ENCODE peak calls at places on chromosomes 16 and 17, in five cellular contexts. V is colonic mucosa, B is prostate gland, C is sigmoid colon, K is cardiac muscle cell. O is an unnamed sample.

GRCh38 chr16:25585526-25585925 is 106.2 kb upstream of the HS3ST4 start:
- DNase-seq in B (no peak), V (no peak), C (no peak), K (no peak), O (no peak)

GRCh38 chr17:19019041-19019941 is 14.7 kb upstream of the FAM83G start:
- DNase-seq in K (no peak), V (no peak), C (no peak), B (no peak), O (no peak)

GRCh38 chr16:90077757-90078593 is 844 bp upstream of the PRDM7 start:
- DNase-seq in B (no peak), C (no peak), V (peak; percentile 41), K (peak; percentile 43), O (no peak)

GRCh38 chr16:1026057-1026783 is 44.6 kb downstream of the SOX8 start:
- DNase-seq in K (no peak), V (no peak), C (no peak), B (no peak), O (no peak)

GRCh38 chr17:66076546-66077190 is 115.3 kb downstream of the CEP112 start:
- DNase-seq in K (no peak), C (no peak), B (no peak), V (no peak), O (no peak)

GRCh38 chr17:1552911-1553310 is 9.7 kb downstream of the PITPNA start:
- DNase-seq in C (no peak), V (no peak), B (no peak), K (no peak), O (no peak)

GRCh38 chr17:74856113-74856512 is 3.6 kb downstream of the GRIN2C start:
- DNase-seq in B (no peak), V (no peak), C (no peak), K (no peak), O (no peak)

GRCh38 chr17:18182190-18182977 is 1.2 kb upstream of the ALKBH5 start:
- DNase-seq in B (peak; percentile 9), C (no peak), K (peak; percentile 37), V (peak; percentile 64), O (no peak)

GRCh38 chr16:66480265-66481080 is 53.4 kb downstream of the BEAN1 start:
- DNase-seq in K (no peak), V (no peak), C (no peak), B (no peak), O (peak; percentile 23)

GRCh38 chr16:89791278-89791995 is 25.0 kb downstream of the FANCA start:
- DNase-seq in B (no peak), K (no peak), C (no peak), V (no peak), O (no peak)

GRCh38 chr16:17748005-17748719 is 277.4 kb upstream of the XYLT1 start:
- DNase-seq in B (no peak), K (no peak), V (no peak), C (no peak), O (no peak)

GRCh38 chr16:55052335-55053070 is 121.8 kb downstream of the IRX5 start:
- DNase-seq in B (no peak), C (peak; percentile 19), K (peak; percentile 2), V (no peak), O (no peak)

GRCh38 chr17:78324391-78325075 is 35.3 kb downstream of the SOCS3 start:
- DNase-seq in V (peak; percentile 65), B (no peak), C (peak; percentile 94), K (peak; percentile 96), O (no peak)

GRCh38 chr17:33521784-33522183 is 228.7 kb upstream of the ASIC2 start:
- DNase-seq in C (no peak), V (peak; percentile 23), B (no peak), K (no peak), O (no peak)

GRCh38 chr17:879546-879945 is 97.4 kb downstream of the MRM3 start:
- DNase-seq in K (peak; percentile 92), B (peak; percentile 91), C (peak; percentile 86), V (peak; percentile 55), O (peak; percentile 89)

GRCh38 chr17:19979917-19980770 is 2.5 kb upstream of the AKAP10 start:
- DNase-seq in C (no peak), B (no peak), K (peak; percentile 43), V (peak; percentile 19), O (no peak)

GRCh38 chr17:59668816-59669215 is 38.4 kb downstream of the PTRH2 start:
- DNase-seq in B (no peak), C (no peak), V (no peak), K (peak; percentile 90), O (no peak)

GRCh38 chr17:9370464-9370863 is 205.2 kb downstream of the STX8 start:
- DNase-seq in V (no peak), B (no peak), C (no peak), K (peak; percentile 36), O (no peak)

GRCh38 chr17:60323754-60324153 is 68.2 kb downstream of the USP32 start:
- DNase-seq in B (no peak), C (no peak), V (no peak), K (no peak), O (no peak)

GRCh38 chr17:69331746-69332145 is 4.8 kb upstream of the ABCA5 start:
- DNase-seq in V (no peak), C (no peak), K (no peak), B (no peak), O (no peak)

GRCh38 chr16:12091569-12092346 is 115.2 kb downstream of the SNX29 start:
- DNase-seq in V (no peak), K (no peak), C (no peak), B (no peak), O (no peak)

GRCh38 chr17:12362853-12363252 is 302.8 kb upstream of the MYOCD start:
- DNase-seq in K (no peak), B (no peak), C (no peak), V (no peak), O (no peak)

DNA sequence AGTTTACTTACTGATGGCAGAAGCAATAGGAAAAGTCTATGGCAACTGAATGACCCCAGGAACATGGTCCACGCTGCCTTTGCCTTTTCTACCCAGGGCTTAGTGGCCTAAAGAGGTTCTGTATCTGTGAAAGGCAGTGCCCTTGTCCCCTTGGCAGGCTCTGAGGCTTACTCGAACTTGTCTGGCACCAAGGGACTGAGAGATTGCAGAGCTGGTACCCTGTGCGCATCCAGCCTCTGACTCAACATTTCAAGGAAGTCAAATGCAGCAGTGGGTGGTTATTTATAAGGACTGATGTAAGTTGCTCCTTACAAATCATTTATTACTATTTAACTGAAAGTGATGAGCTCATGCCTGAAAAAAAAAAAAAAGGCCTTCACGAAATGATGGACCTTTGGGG is 299.9 kb upstream of the MYOCD start:
- DNase-seq in V (no peak), K (no peak), C (peak; percentile 93), B (no peak), O (no peak)
- H3K4me3 ChIP-seq in V (no peak overlapping the region), K (no peak overlapping the region), C (no peak overlapping the region), B (no peak overlapping the region), O (no peak overlapping the region)

GRCh38 chr17:79859676-79860615 is 20.7 kb upstream of the CBX4 start:
- DNase-seq in B (no peak), C (no peak), K (no peak), V (no peak), O (no peak)

GRCh38 chr17:79854080-79854861 is 15.0 kb upstream of the CBX4 start:
- DNase-seq in K (no peak), B (no peak), C (no peak), V (no peak), O (no peak)

GRCh38 chr17:79852748-79853147 is 13.5 kb upstream of the CBX4 start:
- DNase-seq in B (no peak), K (peak; percentile 35), C (no peak), V (no peak), O (peak; percentile 73)

GRCh38 chr17:79855331-79856124 is 16.3 kb upstream of the CBX4 start:
- DNase-seq in V (no peak), C (no peak), B (no peak), K (no peak), O (no peak)

DNA sequence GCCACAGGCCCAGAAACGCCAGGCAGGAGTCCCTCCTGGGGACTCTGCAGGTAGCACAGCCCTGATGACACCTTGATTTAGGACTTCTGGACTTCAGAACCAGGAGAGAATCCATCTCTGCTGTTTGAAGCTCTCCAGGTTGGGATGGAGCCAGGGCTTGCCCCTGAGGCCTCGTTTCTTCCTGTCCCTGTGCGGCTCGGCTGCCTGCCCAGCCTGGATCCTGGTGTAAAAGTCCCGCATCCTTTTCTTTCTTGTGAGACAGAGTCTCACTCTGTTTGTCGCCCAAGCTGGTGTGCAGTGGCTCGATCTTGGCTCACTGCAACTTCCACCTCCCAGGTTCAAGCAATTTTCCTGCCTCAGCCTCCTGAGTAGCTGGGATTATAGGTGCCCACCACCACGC is 17.9 kb upstream of the CBX4 start:
- DNase-seq in B (no peak), K (no peak), C (no peak), V (no peak), O (no peak)
- H3K4me1 ChIP-seq in B (no peaks in the 10 kb centered on the region), K (no peaks in the 10 kb centered on the region), C (no peaks in the 10 kb centered on the region), V (no peaks in the 10 kb centered on the region), O (peaks cover 7% of the 10 kb centered on the region)

DNA sequence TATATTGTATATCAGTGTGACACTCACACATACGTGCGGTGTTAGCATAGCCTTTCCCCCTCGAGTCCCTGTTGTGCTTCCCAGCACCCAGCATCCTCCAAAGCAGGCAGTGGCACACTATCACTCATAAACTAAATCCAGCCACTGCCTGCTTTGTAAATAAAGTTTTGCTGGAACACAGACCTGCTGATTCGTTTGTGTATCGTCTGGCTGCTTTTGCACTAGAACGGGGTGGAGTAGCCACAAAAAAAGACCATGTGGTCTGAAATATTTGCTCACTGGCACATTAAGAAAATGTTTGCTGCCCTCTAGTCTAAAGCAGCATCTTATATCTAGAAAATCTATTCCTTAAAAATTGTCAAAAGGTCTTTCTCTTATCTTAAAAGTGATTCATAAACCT is 341.1 kb upstream of the ZFHX3 start:
- DNase-seq in C (no peak), B (peak; percentile 43), K (no peak), V (no peak), O (no peak)
- H3K36me3 ChIP-seq in C (no peaks in the 10 kb centered on the region), B (no peaks in the 10 kb centered on the region), K (no peaks in the 10 kb centered on the region), V (no peaks in the 10 kb centered on the region), O (no peaks in the 10 kb centered on the region)

DNA sequence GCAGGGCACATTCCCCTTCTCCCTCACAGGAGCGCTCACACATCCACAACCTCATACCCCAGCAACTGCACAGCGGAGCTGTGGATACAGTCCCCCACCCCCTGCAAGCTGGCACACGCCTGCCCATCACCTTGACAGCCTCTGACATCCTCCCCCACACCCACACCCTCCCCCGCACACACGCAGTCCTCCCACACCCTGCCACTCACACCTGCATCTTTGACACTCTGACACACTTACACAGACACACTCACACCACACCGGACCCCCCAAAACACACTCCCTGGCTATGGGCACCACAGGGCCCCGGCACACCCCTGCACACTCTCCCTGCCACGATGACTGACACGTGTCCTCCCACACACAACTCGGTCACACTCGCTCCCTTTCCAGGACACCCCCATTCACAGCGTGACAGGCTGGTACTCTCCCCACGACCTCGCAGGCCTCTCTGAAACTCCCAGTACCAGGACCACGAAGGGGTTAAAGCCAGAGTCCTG is 531 bp upstream of the PPP1R1B start:
- DNase-seq in B (no peak), K (no peak), C (no peak), V (peak; percentile 55), O (no peak)
- H3K4me3 ChIP-seq in B (peak overlapping the region; percentile 44), K (no peak overlapping the region), C (peak overlapping the region; percentile 43), V (peak overlapping the region; percentile 51), O (no peak overlapping the region)

GRCh38 chr16:81488687-81489411 is 44.2 kb downstream of the CMIP start:
- DNase-seq in B (no peak), K (no peak), V (no peak), C (no peak), O (no peak)
- H3K4me1 ChIP-seq in B (peaks cover 4% of the 10 kb centered on the region), K (peaks cover 7% of the 10 kb centered on the region), V (no peaks in the 10 kb centered on the region), C (peaks cover 16% of the 10 kb centered on the region), O (peaks cover 34% of the 10 kb centered on the region)

GRCh38 chr17:28944862-28945741 is 6.2 kb downstream of the PHF12 start:
- DNase-seq in K (peak; percentile 27), C (no peak), B (no peak), V (no peak), O (no peak)
- H3K36me3 ChIP-seq in K (peaks cover 8% of the 10 kb centered on the region), C (no peaks in the 10 kb centered on the region), B (no peaks in the 10 kb centered on the region), V (no peaks in the 10 kb centered on the region), O (peaks cover 55% of the 10 kb centered on the region)

O was measured in PC-9.